ENCODE peak calls at places on chromosomes 16 and 17, in four cellular contexts. Q is HL-60, E is K562, X is GM12878. N is an unnamed sample.

GRCh38 chr17:7173687-7174602 is 5.2 kb downstream of the ASGR1 start:
- DNase-seq in E (no peak), Q (no peak), X (no peak), N (no peak)

GRCh38 chr17:77281024-77281903 is 140.5 kb downstream of the SEC14L1 start:
- DNase-seq in E (peak), Q (peak), X (no peak), N (peak)

GRCh38 chr16:16121185-16121727 is 102.0 kb downstream of the ABCC6 start:
- DNase-seq in Q (no peak), X (no peak), E (no peak), N (no peak)

GRCh38 chr16:72677662-72678447 is 370.1 kb downstream of the ZFHX3 start:
- DNase-seq in Q (no peak), X (no peak), E (no peak), N (no peak)

GRCh38 chr17:59366040-59366757 is 34.7 kb downstream of the YPEL2 start:
- DNase-seq in X (no peak), E (no peak), Q (no peak), N (no peak)

GRCh38 chr17:76468634-76469010 is 1.2 kb downstream of the AANAT start:
- DNase-seq in X (no peak), Q (no peak), E (no peak), N (no peak)

GRCh38 chr16:51222016-51222415 is 70.9 kb upstream of the SALL1 start:
- DNase-seq in Q (no peak), X (no peak), E (no peak), N (no peak)

GRCh38 chr17:72426948-72427760 is 306.3 kb downstream of the SOX9 start:
- DNase-seq in Q (no peak), X (no peak), E (no peak), N (no peak)

GRCh38 chr17:58956997-58957724 is 149.5 kb downstream of the TRIM37 start:
- DNase-seq in X (no peak), E (no peak), Q (no peak), N (no peak)

GRCh38 chr16:1305823-1306222 is 3.6 kb upstream of the UBE2I start:
- DNase-seq in E (no peak), Q (no peak), X (no peak), N (no peak)

GRCh38 chr17:65564793-65565192 is 3.3 kb upstream of the AXIN2 start:
- DNase-seq in E (no peak), X (no peak), Q (no peak), N (no peak)

GRCh38 chr16:22311520-22311919 is 14.3 kb downstream of the POLR3E start:
- DNase-seq in E (no peak), X (no peak), Q (no peak), N (no peak)

GRCh38 chr16:29809031-29809747 is 2.8 kb upstream of the PRRT2 start:
- DNase-seq in X (no peak), Q (no peak), E (no peak), N (no peak)

GRCh38 chr16:11588321-11589244 is 1.9 kb upstream of the LITAF start:
- DNase-seq in X (no peak), E (no peak), Q (no peak), N (no peak)

GRCh38 chr17:29019475-29020181 is 13.8 kb upstream of the SEZ6 start:
- DNase-seq in E (peak), X (no peak), Q (no peak), N (no peak)

GRCh38 chr17:45108051-45108450 is 24.3 kb downstream of the PLCD3 start:
- DNase-seq in X (no peak), Q (no peak), E (no peak), N (no peak)

GRCh38 chr17:4738136-4739121 is 1.2 kb upstream of the ZMYND15 start:
- DNase-seq in E (no peak), Q (no peak), X (no peak), N (no peak)

GRCh38 chr17:42117397-42118125 is 3.6 kb downstream of the KAT2A start:
- DNase-seq in Q (no peak), X (no peak), E (no peak), N (no peak)

GRCh38 chr17:67944035-67944434 is 52.2 kb downstream of the C17orf58 start:
- DNase-seq in X (no peak), Q (no peak), E (no peak), N (no peak)

GRCh38 chr17:5437721-5438317 is 1.1 kb downstream of the C1QBP start:
- DNase-seq in Q (no peak), E (no peak), X (no peak), N (no peak)

GRCh38 chr17:21081967-21082366 is 39.2 kb upstream of the USP22 start:
- DNase-seq in E (peak), X (no peak), Q (no peak), N (no peak)

GRCh38 chr16:3459401-3460090 is 16.1 kb downstream of the NAA60 start:
- DNase-seq in E (peak), X (no peak), Q (no peak), N (no peak)

GRCh38 chr16:65648111-65648510 is 526.2 kb upstream of the CDH11 start:
- DNase-seq in E (no peak), Q (no peak), X (no peak), N (no peak)

GRCh38 chr17:13027246-13027645 is 9.4 kb upstream of the ELAC2 start:
- DNase-seq in X (no peak), Q (no peak), E (no peak), N (no peak)

GRCh38 chr17:63929860-63930766 is 2.0 kb downstream of the CD79B start:
- DNase-seq in X (no peak), Q (no peak), E (no peak), N (no peak)

GRCh38 chr16:30005341-30006094 is 5.3 kb downstream of the DOC2A start:
- DNase-seq in Q (no peak), X (no peak), E (peak), N (peak)

GRCh38 chr17:45123930-45124796 is 8.2 kb downstream of the PLCD3 start:
- DNase-seq in Q (peak), E (peak), X (no peak), N (no peak)

GRCh38 chr16:29675811-29676643 is 3.0 kb upstream of the QPRT start:
- DNase-seq in X (no peak), Q (no peak), E (peak), N (no peak)

GRCh38 chr16:8519179-8519578 is 71.1 kb downstream of the TMEM114 start:
- DNase-seq in X (no peak), E (no peak), Q (no peak), N (no peak)

GRCh38 chr17:82031303-82031884 is at the start of gene RAC3:
- DNase-seq in Q (no peak), E (peak), X (no peak), N (peak)

GRCh38 chr16:15857779-15858560 is 1.1 kb upstream of the MYH11 start:
- DNase-seq in E (no peak), X (no peak), Q (no peak), N (no peak)

GRCh38 chr16:79713609-79714309 is 113.2 kb upstream of the MAF start:
- DNase-seq in E (no peak), Q (no peak), X (no peak), N (no peak)
- TF ChIP-seq SPI1 in E (no peak), Q (no peak), X (no peak), N (no peak)

GRCh38 chr16:58377932-58378331 is 14.3 kb upstream of the GINS3 start:
- DNase-seq in X (no peak), Q (no peak), E (no peak), N (no peak)
- TF ChIP-seq SPI1 in X (no peak), Q (no peak), E (no peak), N (no peak)

GRCh38 chr16:89115216-89115949 is 21.7 kb downstream of the ACSF3 start:
- DNase-seq in Q (peak), X (peak), E (peak), N (peak)
- TF ChIP-seq SPI1 in Q (peak), X (peak), E (peak), N (peak)

GRCh38 chr16:85679870-85680269 is 8.9 kb downstream of the GINS2 start:
- DNase-seq in E (no peak), Q (no peak), X (no peak), N (no peak)
- TF ChIP-seq SPI1 in E (no peak), Q (no peak), X (no peak), N (no peak)

GRCh38 chr16:57701759-57702371 is 7.3 kb downstream of the DRC7 start:
- DNase-seq in Q (no peak), E (no peak), X (no peak), N (no peak)
- TF ChIP-seq SPI1 in Q (no peak), E (peak), X (no peak), N (no peak)

DNA sequence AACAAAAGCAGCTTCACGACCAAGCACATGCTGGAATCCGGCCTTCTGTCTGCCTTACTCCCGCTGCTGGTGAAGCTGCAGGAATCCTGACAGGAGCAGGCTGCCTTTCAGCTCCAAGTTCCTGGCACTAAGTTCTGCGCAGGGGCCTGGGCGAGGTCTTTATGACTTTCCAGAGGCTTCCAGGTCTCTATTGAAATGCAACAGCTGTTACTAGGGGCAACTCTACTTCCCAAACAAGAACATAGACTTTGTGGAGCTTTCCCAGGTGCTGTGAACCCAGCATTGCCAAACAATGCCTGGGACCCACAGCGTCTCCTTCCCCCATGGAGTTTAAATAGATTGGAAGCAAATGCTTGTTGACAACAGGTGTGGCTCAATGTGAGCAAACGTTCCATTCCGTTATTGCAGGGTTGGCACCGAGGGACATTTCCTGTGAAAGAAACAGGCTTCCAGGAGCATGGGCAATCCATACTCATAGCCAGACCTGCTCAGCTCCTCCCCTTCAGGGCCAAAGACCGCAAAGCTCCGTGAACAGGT is 156.0 kb downstream of the CDH13 start:
- DNase-seq in X (no peak), E (no peak), Q (no peak), N (no peak)
- TF ChIP-seq SPI1 in X (no peak), E (no peak), Q (no peak), N (no peak)

DNA sequence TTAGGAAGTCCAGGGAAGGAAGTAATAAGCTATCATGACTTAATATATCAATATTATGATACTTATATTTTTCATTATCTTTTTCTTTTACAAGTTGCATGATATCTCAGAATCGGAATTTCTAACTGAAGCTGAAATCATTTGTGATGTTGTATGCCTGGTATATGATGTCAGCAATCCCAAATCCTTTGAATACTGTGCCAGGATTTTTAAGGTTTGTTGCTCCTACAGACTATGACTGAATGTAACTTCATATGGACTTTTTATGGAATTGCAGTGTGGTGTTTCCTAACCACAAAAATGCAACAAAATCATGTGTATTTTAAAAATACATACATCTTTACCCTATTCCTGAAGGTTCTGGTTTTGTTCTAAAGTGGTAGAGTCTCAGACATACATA is 58.8 kb upstream of the RHBDL3 start:
- DNase-seq in X (no peak), E (no peak), Q (no peak), N (no peak)
- TF ChIP-seq SPI1 in X (no peak), E (no peak), Q (no peak), N (no peak)

DNA sequence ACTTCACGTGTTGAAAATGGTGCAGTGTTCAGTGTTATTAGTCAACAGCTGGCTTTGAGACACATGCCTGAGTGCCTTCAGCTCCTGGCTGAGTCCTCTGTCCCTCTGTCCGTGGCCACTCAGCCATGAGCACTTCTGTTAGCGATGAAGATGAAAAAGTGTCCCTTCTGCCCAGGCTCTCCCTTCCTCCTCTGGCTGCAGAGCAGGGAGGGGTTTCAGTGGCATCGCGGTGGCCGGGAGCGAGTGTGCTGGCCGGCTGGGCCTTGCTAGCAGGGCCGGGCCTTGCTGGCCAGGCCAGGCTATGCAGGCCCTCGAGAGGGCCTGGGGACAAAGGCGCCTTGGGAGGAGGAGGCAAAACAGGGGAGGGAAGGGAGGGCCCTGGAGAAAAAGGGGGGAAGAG is 47.7 kb downstream of the CMIP start:
- DNase-seq in Q (no peak), X (no peak), E (no peak), N (no peak)
- TF ChIP-seq SPI1 in Q (no peak), X (no peak), E (no peak), N (no peak)

N was measured in GM12891.